ENCODE peak calls at places on chromosomes 3 and 15, in ten cellular contexts. Q is PC-9, W is fibroblast of lung, T is OCI-LY7, J is IMR-90, Y is HCT116, N is astrocyte, L is PC-3, X is Karpas-422, K is GM23248. R is an unnamed sample.

GRCh38 chr15:88465633-88466219 is 1.5 kb downstream of the MRPL46 start:
- DNase-seq in Q (peak), W (peak), T (no peak), J (peak), Y (no peak), N (peak), L (peak), X (no peak), K (peak), R (no peak)

GRCh38 chr3:40181182-40181581 is 128.3 kb upstream of the EIF1B start:
- DNase-seq in Q (no peak), W (no peak), T (no peak), J (no peak), Y (no peak), N (no peak), L (no peak), X (no peak), K (no peak), R (no peak)

GRCh38 chr15:29129221-29129620 is 140.4 kb downstream of the NSMCE3 start:
- DNase-seq in Q (no peak), W (no peak), T (no peak), J (no peak), Y (no peak), N (no peak), L (no peak), X (no peak), K (no peak), R (peak)

GRCh38 chr3:98563661-98564281 is 29.6 kb downstream of the CPOX start:
- DNase-seq in Q (no peak), W (peak), T (peak), J (peak), Y (no peak), N (peak), L (peak), X (no peak), K (peak), R (no peak)

GRCh38 chr3:58866079-58866478 is 183.7 kb downstream of the CFAP20DC start:
- DNase-seq in Q (no peak), W (no peak), T (no peak), J (no peak), Y (no peak), N (no peak), L (no peak), X (no peak), K (no peak), R (no peak)

GRCh38 chr15:98292442-98293240 is 332.1 kb downstream of the ARRDC4 start:
- DNase-seq in Q (peak), W (peak), T (peak), J (no peak), Y (peak), N (no peak), L (peak), X (peak), K (peak), R (peak)

GRCh38 chr3:16841906-16842709 is 42.6 kb upstream of the PLCL2 start:
- DNase-seq in Q (peak), W (no peak), T (peak), J (no peak), Y (no peak), N (no peak), L (no peak), X (no peak), K (no peak), R (no peak)

GRCh38 chr15:68352401-68353062 is 75.0 kb downstream of the FEM1B start:
- DNase-seq in Q (peak), W (peak), T (peak), J (peak), Y (peak), N (peak), L (peak), X (no peak), K (peak), R (no peak)

GRCh38 chr3:62088472-62089104 is 284.8 kb downstream of the FEZF2 start:
- DNase-seq in Q (no peak), W (no peak), T (no peak), J (no peak), Y (no peak), N (no peak), L (no peak), X (no peak), K (no peak), R (no peak)

GRCh38 chr3:77038468-77038927 is 1.4 kb upstream of the ROBO2 start:
- DNase-seq in Q (peak), W (peak), T (no peak), J (peak), Y (no peak), N (peak), L (peak), X (peak), K (peak), R (peak)

GRCh38 chr3:126347543-126348161 is 9.6 kb downstream of the KLF15 start:
- DNase-seq in Q (no peak), W (no peak), T (no peak), J (no peak), Y (no peak), N (no peak), L (no peak), X (no peak), K (no peak), R (peak)

GRCh38 chr3:128152419-128153155 is 694 bp upstream of the EEFSEC start:
- DNase-seq in Q (no peak), W (peak), T (peak), J (peak), Y (peak), N (peak), L (peak), X (no peak), K (no peak), R (no peak)

GRCh38 chr3:15941958-15942357 is 144.2 kb upstream of the ANKRD28 start:
- DNase-seq in Q (no peak), W (no peak), T (no peak), J (peak), Y (no peak), N (peak), L (no peak), X (no peak), K (peak), R (no peak)

GRCh38 chr3:100561459-100562158 is 47.8 kb upstream of the ADGRG7 start:
- DNase-seq in Q (no peak), W (peak), T (no peak), J (peak), Y (no peak), N (peak), L (no peak), X (no peak), K (peak), R (peak)

GRCh38 chr3:120418866-120419490 is 31.8 kb downstream of the FSTL1 start:
- DNase-seq in Q (peak), W (no peak), T (peak), J (no peak), Y (peak), N (no peak), L (peak), X (peak), K (peak), R (no peak)

GRCh38 chr3:52498134-52499054 is 3.3 kb downstream of the STAB1 start:
- DNase-seq in Q (no peak), W (peak), T (no peak), J (peak), Y (no peak), N (peak), L (no peak), X (no peak), K (peak), R (peak)

GRCh38 chr15:93479679-93480078 is 390.7 kb upstream of the RGMA start:
- DNase-seq in Q (no peak), W (no peak), T (no peak), J (no peak), Y (no peak), N (no peak), L (no peak), X (no peak), K (no peak), R (no peak)

GRCh38 chr15:27482344-27482743 is 511.4 kb downstream of the GABRG3 start:
- DNase-seq in Q (no peak), W (no peak), T (no peak), J (no peak), Y (no peak), N (no peak), L (no peak), X (no peak), K (no peak), R (no peak)

GRCh38 chr15:59594493-59594942 is 17.1 kb upstream of the GCNT3 start:
- DNase-seq in Q (peak), W (peak), T (no peak), J (peak), Y (no peak), N (peak), L (peak), X (no peak), K (peak), R (peak)

GRCh38 chr15:41438206-41438605 is 21.3 kb downstream of the RTF1 start:
- DNase-seq in Q (no peak), W (no peak), T (no peak), J (peak), Y (no peak), N (peak), L (no peak), X (no peak), K (no peak), R (peak)

GRCh38 chr3:24415819-24416218 is 78.8 kb downstream of the THRB start:
- DNase-seq in Q (no peak), W (peak), T (no peak), J (no peak), Y (no peak), N (no peak), L (no peak), X (no peak), K (no peak), R (no peak)

GRCh38 chr15:75058127-75058905 is 34.9 kb downstream of the PPCDC start:
- DNase-seq in Q (peak), W (no peak), T (no peak), J (peak), Y (no peak), N (peak), L (peak), X (no peak), K (no peak), R (peak)

GRCh38 chr15:29871401-29871800 is 49.1 kb upstream of the TJP1 start:
- DNase-seq in Q (no peak), W (no peak), T (no peak), J (no peak), Y (no peak), N (no peak), L (no peak), X (no peak), K (no peak), R (no peak)

GRCh38 chr15:36914962-36915808 is 185.2 kb downstream of the MEIS2 start:
- DNase-seq in Q (no peak), W (peak), T (no peak), J (no peak), Y (no peak), N (no peak), L (no peak), X (no peak), K (no peak), R (no peak)

GRCh38 chr3:158404319-158404718 is 166.7 kb upstream of the MLF1 start:
- DNase-seq in Q (no peak), W (no peak), T (no peak), J (no peak), Y (no peak), N (no peak), L (no peak), X (no peak), K (no peak), R (no peak)

GRCh38 chr15:36579792-36580431 is 486 bp downstream of the CDIN1 start:
- DNase-seq in Q (no peak), W (no peak), T (peak), J (no peak), Y (no peak), N (no peak), L (peak), X (peak), K (peak), R (no peak)

GRCh38 chr3:126758882-126759281 is 54.8 kb downstream of the CHCHD6 start:
- DNase-seq in Q (no peak), W (no peak), T (no peak), J (no peak), Y (no peak), N (no peak), L (no peak), X (no peak), K (no peak), R (no peak)

GRCh38 chr3:39287216-39287858 is 7.5 kb upstream of the CX3CR1 start:
- DNase-seq in Q (no peak), W (no peak), T (no peak), J (no peak), Y (no peak), N (no peak), L (peak), X (peak), K (peak), R (no peak)

GRCh38 chr3:104868291-104868690 is 498.4 kb upstream of the ALCAM start:
- DNase-seq in Q (no peak), W (no peak), T (no peak), J (no peak), Y (no peak), N (no peak), L (no peak), X (no peak), K (no peak), R (no peak)
- H2AFZ ChIP-seq in Q (peak), W (peak), T (no peak), J (no peak), Y (no peak), N (no peak), L (no peak), X (no peak), K (no peak), R (no peak)

GRCh38 chr3:169085827-169086226 is 577.7 kb downstream of the MECOM start:
- DNase-seq in Q (peak), W (peak), T (no peak), J (peak), Y (no peak), N (peak), L (peak), X (no peak), K (peak), R (peak)

GRCh38 chr3:169094204-169094603 is 569.3 kb downstream of the MECOM start:
- DNase-seq in Q (no peak), W (no peak), T (no peak), J (no peak), Y (no peak), N (peak), L (no peak), X (no peak), K (peak), R (no peak)

GRCh38 chr3:169090559-169090958 is 573.0 kb downstream of the MECOM start:
- DNase-seq in Q (no peak), W (no peak), T (no peak), J (no peak), Y (no peak), N (peak), L (no peak), X (no peak), K (no peak), R (no peak)

GRCh38 chr3:169091196-169091595 is 572.3 kb downstream of the MECOM start:
- DNase-seq in Q (no peak), W (peak), T (no peak), J (peak), Y (no peak), N (peak), L (no peak), X (no peak), K (peak), R (no peak)
- H3K4me3 ChIP-seq in Q (no peak), W (no peak), T (no peak), J (no peak), Y (no peak), N (no peak), L (no peak), X (no peak), K (no peak), R (no peak)

GRCh38 chr15:77569647-77570186 is 63.0 kb downstream of the LINGO1 start:
- DNase-seq in Q (no peak), W (peak), T (no peak), J (no peak), Y (no peak), N (no peak), L (no peak), X (no peak), K (no peak), R (peak)
- H2AFZ ChIP-seq in Q (no peak), W (no peak), T (no peak), J (peak), Y (no peak), N (no peak), L (peak), X (no peak), K (no peak), R (peak)

DNA sequence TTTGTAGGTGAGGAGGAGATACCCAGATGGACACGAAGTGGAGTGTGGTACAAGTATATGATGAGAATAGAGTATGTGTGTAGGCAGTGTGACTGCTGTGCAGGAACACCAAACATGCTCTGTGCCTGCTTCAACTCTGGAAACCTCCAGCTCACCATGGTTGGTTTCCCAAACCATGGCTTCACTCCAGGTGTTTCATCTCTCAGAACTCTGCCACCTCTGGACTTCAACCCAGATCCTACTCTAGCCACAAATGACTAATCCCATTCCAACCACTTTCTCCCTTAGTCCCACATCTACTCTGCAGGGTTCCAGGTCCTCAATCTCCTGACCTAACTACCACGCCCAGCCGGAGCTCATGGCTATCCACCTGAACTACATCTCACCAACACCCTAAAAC is 102.1 kb downstream of the RYK start:
- DNase-seq in Q (no peak), W (no peak), T (no peak), J (peak), Y (no peak), N (peak), L (no peak), X (no peak), K (peak), R (no peak)
- H3K4me3 ChIP-seq in Q (no peak), W (no peak), T (no peak), J (no peak), Y (no peak), N (no peak), L (no peak), X (no peak), K (no peak), R (no peak)

GRCh38 chr3:9793161-9793781 is 389 bp downstream of the ARPC4 start:
- DNase-seq in Q (peak), W (peak), T (peak), J (peak), Y (no peak), N (no peak), L (peak), X (peak), K (peak), R (peak)
- H2AFZ ChIP-seq in Q (peak), W (peak), T (no peak), J (peak), Y (no peak), N (peak), L (peak), X (peak), K (peak), R (peak)

GRCh38 chr15:84142888-84143337 is 92.7 kb upstream of the GOLGA6L4 start:
- DNase-seq in Q (peak), W (peak), T (peak), J (peak), Y (peak), N (peak), L (peak), X (peak), K (peak), R (no peak)
- H3K4me3 ChIP-seq in Q (peak), W (peak), T (no peak), J (no peak), Y (no peak), N (peak), L (peak), X (peak), K (no peak), R (no peak)

GRCh38 chr3:112803472-112803871 is 43.2 kb downstream of the CD200R1L start:
- DNase-seq in Q (no peak), W (no peak), T (no peak), J (no peak), Y (no peak), N (no peak), L (no peak), X (peak), K (no peak), R (no peak)

GRCh38 chr3:112794622-112795172 is 52.0 kb downstream of the CD200R1L start:
- DNase-seq in Q (no peak), W (no peak), T (no peak), J (no peak), Y (no peak), N (no peak), L (no peak), X (no peak), K (no peak), R (no peak)

GRCh38 chr3:112802338-112802737 is 44.3 kb downstream of the CD200R1L start:
- DNase-seq in Q (no peak), W (no peak), T (no peak), J (no peak), Y (no peak), N (no peak), L (no peak), X (no peak), K (no peak), R (no peak)

DNA sequence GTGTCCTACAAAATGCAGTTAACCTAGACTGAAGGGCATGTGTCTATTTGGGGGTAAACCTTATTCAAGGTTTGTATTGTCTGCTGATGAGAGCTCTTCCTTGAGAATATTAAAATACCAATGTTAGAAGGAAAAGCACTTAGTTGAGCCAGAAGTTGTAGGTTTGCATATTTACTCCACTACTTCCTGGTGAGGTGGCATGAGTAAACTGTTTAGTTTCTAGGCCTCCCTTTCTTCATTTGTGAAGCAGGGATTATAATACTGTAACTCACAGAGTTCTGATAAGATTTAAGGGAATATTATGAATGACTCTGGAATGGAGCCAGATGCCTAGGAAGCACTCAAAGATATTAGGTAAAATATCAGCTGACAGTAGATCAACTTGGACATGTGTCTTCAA is 46.7 kb downstream of the CD200R1L start:
- DNase-seq in Q (peak), W (no peak), T (no peak), J (peak), Y (no peak), N (no peak), L (peak), X (no peak), K (peak), R (no peak)
- H2AFZ ChIP-seq in Q (peak), W (peak), T (peak), J (no peak), Y (no peak), N (no peak), L (peak), X (no peak), K (peak), R (peak)

GRCh38 chr15:40081691-40082194 is 26.9 kb downstream of the BMF start:
- DNase-seq in Q (no peak), W (peak), T (no peak), J (peak), Y (no peak), N (peak), L (peak), X (no peak), K (peak), R (peak)

GRCh38 chr15:40080847-40081246 is 27.8 kb downstream of the BMF start:
- DNase-seq in Q (no peak), W (no peak), T (no peak), J (no peak), Y (no peak), N (no peak), L (no peak), X (no peak), K (peak), R (no peak)

GRCh38 chr15:40080104-40080503 is 28.6 kb downstream of the BMF start:
- DNase-seq in Q (no peak), W (no peak), T (no peak), J (no peak), Y (no peak), N (no peak), L (no peak), X (no peak), K (no peak), R (no peak)

GRCh38 chr15:40082195-40082868 is 26.3 kb downstream of the BMF start:
- DNase-seq in Q (no peak), W (no peak), T (no peak), J (no peak), Y (no peak), N (no peak), L (no peak), X (no peak), K (no peak), R (no peak)

DNA sequence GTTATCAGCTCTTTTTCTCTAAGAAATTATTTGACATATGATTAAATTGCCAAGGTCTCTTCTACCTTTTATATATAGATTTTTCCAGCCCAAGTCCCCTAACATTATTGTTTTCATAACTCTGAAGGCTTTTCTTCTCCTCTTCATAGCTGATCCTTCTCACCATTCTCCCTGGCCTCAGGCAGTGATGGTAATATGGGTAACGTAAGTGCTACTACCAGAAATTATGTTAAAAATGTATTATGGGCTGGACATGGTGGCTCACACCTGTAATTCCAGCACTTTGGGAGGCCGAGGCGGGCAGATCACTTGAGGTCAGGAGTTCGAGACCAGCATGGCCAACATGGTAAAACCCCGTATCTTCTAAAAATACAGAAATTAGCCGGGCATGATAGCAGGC is 29.2 kb downstream of the BMF start:
- DNase-seq in Q (no peak), W (no peak), T (no peak), J (no peak), Y (no peak), N (no peak), L (no peak), X (no peak), K (no peak), R (no peak)
- H3K4me3 ChIP-seq in Q (no peak), W (no peak), T (no peak), J (no peak), Y (no peak), N (no peak), L (no peak), X (no peak), K (no peak), R (no peak)

GRCh38 chr3:3126477-3127431 is at the start of gene TRNT1:
- DNase-seq in Q (peak), W (peak), T (peak), J (peak), Y (peak), N (peak), L (peak), X (peak), K (peak), R (peak)
- H2AFZ ChIP-seq in Q (peak), W (peak), T (peak), J (peak), Y (peak), N (peak), L (peak), X (peak), K (peak), R (peak)

R was measured in osteoblast.